ENCODE peak calls at places on chromosomes 3 and 15, in seven cellular contexts. M is K562, O is SK-N-SH, V is HCT116, U is HepG2, Y is GM12878, A is H1. P is an unnamed sample.

GRCh38 chr15:36392666-36393266 is 186.7 kb upstream of the CDIN1 start:
- DNase-seq in M (no peak), A (no peak), Y (no peak), U (no peak), V (no peak), O (no peak), P (no peak)

GRCh38 chr15:58077427-58077826 is 11.9 kb upstream of the ALDH1A2 start:
- DNase-seq in V (peak), Y (no peak), M (no peak), A (no peak), O (no peak), U (peak), P (no peak)

GRCh38 chr15:39582286-39582976 is 1.6 kb downstream of the THBS1 start:
- DNase-seq in O (no peak), V (no peak), M (no peak), U (no peak), A (no peak), Y (no peak), P (no peak)

GRCh38 chr3:89845053-89845452 is 737.6 kb downstream of the EPHA3 start:
- DNase-seq in Y (no peak), V (no peak), A (no peak), O (no peak), M (no peak), U (no peak), P (no peak)

GRCh38 chr15:66707310-66708160 is 5.5 kb downstream of the SMAD6 start:
- DNase-seq in O (peak), M (no peak), Y (no peak), V (no peak), A (peak), U (peak), P (peak)

GRCh38 chr3:164879201-164879600 is 199.1 kb downstream of the SI start:
- DNase-seq in V (no peak), M (no peak), A (no peak), Y (no peak), O (no peak), U (no peak), P (no peak)

GRCh38 chr3:113698891-113699465 is 2.5 kb upstream of the USF3 start:
- DNase-seq in M (no peak), U (no peak), V (no peak), A (no peak), Y (no peak), O (peak), P (peak)

GRCh38 chr3:16338999-16339398 is 74.0 kb downstream of the OXNAD1 start:
- DNase-seq in M (no peak), Y (no peak), U (peak), O (no peak), A (no peak), V (no peak), P (no peak)

GRCh38 chr15:74723754-74724334 is 1.5 kb downstream of the CYP1A1 start:
- DNase-seq in O (peak), U (peak), M (peak), Y (no peak), V (peak), A (no peak), P (peak)

GRCh38 chr15:65655026-65655425 is 33.3 kb downstream of the SLC24A1 start:
- DNase-seq in U (peak), V (no peak), O (no peak), Y (no peak), M (no peak), A (no peak), P (no peak)

GRCh38 chr3:167978486-167978885 is 117.2 kb downstream of the GOLIM4 start:
- DNase-seq in M (no peak), O (no peak), V (no peak), U (no peak), Y (no peak), A (no peak), P (no peak)

GRCh38 chr15:49343546-49343945 is 79.5 kb upstream of the FGF7 start:
- DNase-seq in A (no peak), U (peak), M (no peak), V (no peak), Y (no peak), O (no peak), P (no peak)

GRCh38 chr15:30953183-30953582 is 38.2 kb downstream of the MTMR10 start:
- DNase-seq in V (no peak), Y (no peak), U (no peak), A (no peak), O (no peak), M (no peak), P (no peak)

GRCh38 chr3:148727242-148727641 is 29.5 kb downstream of the AGTR1 start:
- DNase-seq in M (no peak), A (no peak), V (peak), Y (no peak), U (peak), O (peak), P (no peak)

GRCh38 chr3:126393563-126393962 is 1.1 kb upstream of the CFAP100 start:
- DNase-seq in A (no peak), Y (no peak), V (no peak), O (no peak), M (no peak), U (no peak), P (no peak)

GRCh38 chr3:150414273-150414672 is 6.2 kb downstream of the TSC22D2 start:
- DNase-seq in A (no peak), Y (no peak), M (no peak), U (peak), V (no peak), O (no peak), P (no peak)

GRCh38 chr3:134126153-134126552 is 96.4 kb upstream of the SLCO2A1 start:
- DNase-seq in O (no peak), Y (no peak), V (no peak), A (no peak), U (no peak), M (no peak), P (no peak)

GRCh38 chr3:119329551-119329950 is 35.4 kb downstream of the ARHGAP31 start:
- DNase-seq in A (no peak), M (no peak), U (no peak), O (no peak), Y (no peak), V (no peak), P (no peak)

GRCh38 chr3:22383285-22383684 is 632.3 kb upstream of the ZNF385D start:
- DNase-seq in M (no peak), Y (no peak), A (no peak), O (no peak), U (no peak), V (no peak), P (no peak)

GRCh38 chr3:69370156-69370944 is 15.5 kb downstream of the FRMD4B start:
- DNase-seq in V (no peak), M (no peak), Y (no peak), U (no peak), A (no peak), O (no peak), P (no peak)

GRCh38 chr3:108099679-108100428 is 9.0 kb upstream of the CD47 start:
- DNase-seq in V (no peak), M (peak), O (no peak), U (no peak), Y (no peak), A (no peak), P (no peak)

GRCh38 chr3:129824926-129825541 is 68.5 kb downstream of the TMCC1 start:
- DNase-seq in Y (peak), A (no peak), V (peak), M (peak), U (peak), O (peak), P (peak)

GRCh38 chr15:25899870-25900269 is 36.7 kb upstream of the ATP10A start:
- DNase-seq in M (no peak), Y (no peak), U (no peak), O (no peak), A (no peak), V (no peak), P (no peak)

GRCh38 chr15:63909819-63910437 is 76.2 kb upstream of the HERC1 start:
- DNase-seq in U (no peak), M (no peak), O (peak), V (no peak), Y (no peak), A (no peak), P (no peak)
- TF ChIP-seq JUND in U (no peak), M (no peak), O (no peak), V (no peak), Y (no peak), A (no peak), P (no peak)

DNA sequence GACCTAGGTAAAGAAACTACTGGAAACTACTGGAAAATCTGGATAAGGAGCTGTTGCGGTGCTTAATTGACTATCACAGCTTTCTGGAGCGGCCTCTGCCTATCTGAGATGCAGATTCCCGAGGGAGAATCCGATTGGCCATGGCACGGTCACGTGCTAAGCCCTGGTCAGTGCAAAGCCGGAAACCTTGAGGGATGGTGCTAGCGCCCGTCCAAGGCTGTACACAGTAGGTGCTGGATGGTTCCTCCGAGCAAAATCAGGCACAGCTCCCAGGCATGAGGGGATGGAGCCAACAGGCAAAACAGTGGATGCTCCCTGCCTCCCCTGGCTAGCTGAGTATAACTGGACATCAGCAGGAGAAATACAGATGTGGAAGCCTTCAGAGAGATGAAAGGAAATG is 238.7 kb upstream of the HES1 start:
- DNase-seq in Y (no peak), U (no peak), V (no peak), O (no peak), A (no peak), M (peak), P (no peak)
- TF ChIP-seq JUND in Y (no peak), U (no peak), V (no peak), O (no peak), A (no peak), M (no peak), P (no peak)

DNA sequence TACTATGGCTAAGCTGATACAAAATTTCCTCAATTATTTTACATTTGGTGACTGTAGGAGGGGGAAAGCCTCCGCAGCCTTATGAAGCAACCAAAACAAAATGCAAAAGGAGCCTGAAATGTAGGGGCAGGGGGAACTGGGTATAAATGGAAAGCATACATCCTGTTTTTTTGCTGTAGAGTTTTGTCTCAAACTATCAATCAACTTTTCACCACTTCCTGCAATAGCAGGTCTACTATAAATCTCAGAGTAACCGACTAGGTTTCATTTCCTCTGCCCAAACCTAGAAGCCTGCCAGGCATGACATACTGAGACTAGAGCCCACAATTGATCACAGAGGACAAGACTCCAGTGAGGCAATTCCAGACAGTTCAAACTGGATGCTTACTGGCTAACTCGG is 91.3 kb downstream of the SHQ1 start:
- DNase-seq in M (no peak), O (no peak), A (no peak), U (no peak), V (no peak), Y (peak), P (no peak)
- TF ChIP-seq JUND in M (no peak), O (no peak), A (no peak), U (no peak), V (no peak), Y (no peak), P (no peak)

GRCh38 chr3:11914651-11915050 is 68.0 kb upstream of the TAMM41 start:
- DNase-seq in V (no peak), Y (no peak), M (no peak), A (no peak), U (no peak), O (no peak), P (no peak)
- TF ChIP-seq JUND in V (no peak), Y (no peak), M (no peak), A (no peak), U (no peak), O (no peak), P (no peak)

GRCh38 chr3:160343132-160343531 is 55.9 kb downstream of the IFT80 start:
- DNase-seq in A (no peak), V (no peak), Y (no peak), M (no peak), U (peak), O (peak), P (no peak)
- TF ChIP-seq JUND in A (no peak), V (no peak), Y (no peak), M (no peak), U (no peak), O (no peak), P (no peak)

DNA sequence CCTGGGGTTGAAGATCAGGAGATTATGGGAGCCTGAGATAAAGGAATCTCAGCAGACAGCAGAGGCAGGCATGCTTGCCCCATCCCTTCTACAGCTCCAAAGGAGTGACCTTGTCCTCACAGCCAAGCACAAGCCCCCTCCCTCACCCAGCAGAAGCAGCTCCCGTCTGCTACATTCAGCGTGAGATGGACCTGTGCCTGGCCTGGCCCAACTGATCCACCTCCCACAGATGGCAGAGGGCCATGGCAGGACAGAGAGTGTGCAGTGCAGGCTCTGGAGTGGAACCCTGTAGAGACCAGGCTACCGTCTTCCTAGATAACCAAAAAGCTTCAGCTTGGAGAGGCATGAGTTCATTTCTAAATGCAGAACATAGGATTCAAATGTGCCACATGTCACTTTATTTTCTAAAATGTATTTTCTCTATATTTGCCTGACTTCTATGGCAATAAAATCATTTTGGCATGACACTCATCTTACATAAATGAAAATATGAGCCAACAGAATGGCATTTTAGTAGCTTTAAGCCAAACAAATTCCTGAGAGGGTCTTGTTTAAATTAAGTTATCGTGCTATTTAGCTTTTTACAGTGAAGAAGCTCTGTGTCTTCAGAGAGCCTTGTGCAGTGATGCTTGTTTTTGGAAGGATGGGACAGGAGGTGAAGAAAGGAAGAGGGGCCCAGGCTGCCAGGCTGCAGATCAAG is 43.7 kb downstream of the SLC12A8 start:
- DNase-seq in M (no peak), U (no peak), V (no peak), O (no peak), Y (no peak), A (no peak), P (no peak)
- TF ChIP-seq JUND in M (no peak), U (no peak), V (no peak), O (no peak), Y (no peak), A (no peak), P (no peak)

GRCh38 chr3:13028010-13028821 is 45.0 kb downstream of the IQSEC1 start:
- DNase-seq in Y (no peak), V (no peak), M (no peak), A (no peak), U (no peak), O (peak), P (no peak)
- TF ChIP-seq JUND in Y (no peak), V (no peak), M (no peak), A (no peak), U (no peak), O (no peak), P (no peak)

P was measured in T47D.